ENCODE peak calls at places on chromosomes 3 and 15, in six cellular contexts. P is endothelial cell, T is kidney, Z is A549, U is foreskin fibroblast, I is foreskin keratinocyte. D is an unnamed sample.

GRCh38 chr3:53137835-53138446 is 7.7 kb upstream of the RFT1 start:
- DNase-seq in U (peak), I (no peak), P (no peak), T (no peak), Z (peak), D (no peak)

GRCh38 chr3:15361494-15362214 is 29.3 kb upstream of the SH3BP5 start:
- DNase-seq in T (no peak), P (no peak), U (peak), Z (no peak), I (peak), D (no peak)

GRCh38 chr15:82805994-82806406 is at the start of gene FSD2:
- DNase-seq in Z (no peak), P (no peak), T (no peak), I (no peak), U (no peak), D (no peak)

GRCh38 chr15:73959012-73959581 is 32.8 kb downstream of the LOXL1 start:
- DNase-seq in U (peak), I (no peak), T (no peak), P (no peak), Z (no peak), D (no peak)

GRCh38 chr3:77526573-77526972 is 486.7 kb downstream of the ROBO2 start:
- DNase-seq in T (no peak), P (no peak), U (no peak), I (no peak), Z (no peak), D (no peak)

GRCh38 chr3:39187372-39188155 is 4.8 kb downstream of the XIRP1 start:
- DNase-seq in Z (no peak), I (no peak), T (no peak), U (no peak), P (no peak), D (no peak)

GRCh38 chr3:103440539-103441113 is 1005.8 kb downstream of the ZPLD1 start:
- DNase-seq in T (no peak), Z (peak), U (no peak), P (no peak), I (no peak), D (no peak)

GRCh38 chr3:8622873-8623725 is 21.5 kb downstream of the SSUH2 start:
- DNase-seq in T (peak), I (no peak), P (peak), U (peak), Z (peak), D (peak)

GRCh38 chr3:2898591-2899353 is 211.4 kb downstream of the IL5RA start:
- DNase-seq in P (no peak), T (no peak), Z (no peak), I (no peak), U (no peak), D (no peak)

GRCh38 chr3:169389211-169389924 is 274.1 kb downstream of the MECOM start:
- DNase-seq in P (no peak), T (no peak), I (no peak), U (no peak), Z (no peak), D (no peak)

GRCh38 chr3:126746395-126747177 is 42.5 kb downstream of the CHCHD6 start:
- DNase-seq in T (no peak), I (no peak), P (no peak), Z (peak), U (peak), D (no peak)

GRCh38 chr15:66212471-66212870 is 41.1 kb downstream of the MEGF11 start:
- DNase-seq in U (no peak), I (no peak), Z (no peak), T (no peak), P (no peak), D (no peak)

GRCh38 chr3:48344867-48345507 is 11.5 kb upstream of the SPINK8 start:
- DNase-seq in T (no peak), I (no peak), Z (no peak), U (no peak), P (no peak), D (no peak)

GRCh38 chr3:52507359-52507758 is 12.2 kb downstream of the STAB1 start:
- DNase-seq in T (no peak), P (no peak), I (no peak), U (peak), Z (peak), D (no peak)

GRCh38 chr3:4839278-4839677 is 140.0 kb upstream of the BHLHE40 start:
- DNase-seq in T (no peak), P (no peak), I (no peak), U (no peak), Z (peak), D (no peak)

GRCh38 chr15:70519004-70519365 is 244.4 kb downstream of the UACA start:
- DNase-seq in I (no peak), Z (no peak), T (no peak), U (no peak), P (no peak), D (no peak)

GRCh38 chr3:10778492-10779292 is 37.3 kb upstream of the SLC6A11 start:
- DNase-seq in Z (no peak), U (no peak), I (no peak), T (no peak), P (no peak), D (no peak)

GRCh38 chr3:40780341-40780800 is 255.6 kb downstream of the ZNF621 start:
- DNase-seq in Z (no peak), T (peak), I (no peak), U (peak), P (peak), D (peak)

GRCh38 chr3:185734725-185735096 is 90.1 kb downstream of the IGF2BP2 start:
- DNase-seq in I (no peak), U (no peak), Z (no peak), P (no peak), T (no peak), D (no peak)

GRCh38 chr3:9932843-9933560 is 632 bp upstream of the CRELD1 start:
- DNase-seq in T (peak), Z (peak), P (peak), U (peak), I (peak), D (peak)

GRCh38 chr3:183151086-183151485 is 11.4 kb downstream of the LAMP3 start:
- DNase-seq in P (no peak), I (no peak), Z (no peak), U (no peak), T (no peak), D (no peak)

GRCh38 chr3:115325539-115325938 is 178.5 kb upstream of the ZBTB20 start:
- DNase-seq in T (no peak), I (no peak), U (peak), P (peak), Z (peak), D (peak)

GRCh38 chr3:27479816-27480543 is 4.2 kb downstream of the SLC4A7 start:
- DNase-seq in T (no peak), I (no peak), Z (no peak), P (no peak), U (no peak), D (no peak)

GRCh38 chr15:77915261-77915960 is 162.1 kb downstream of the TBC1D2B start:
- DNase-seq in P (no peak), I (no peak), U (no peak), T (no peak), Z (no peak), D (no peak)

GRCh38 chr3:11757441-11757875 is 89.2 kb downstream of the TAMM41 start:
- DNase-seq in T (no peak), U (peak), Z (peak), P (no peak), I (no peak), D (no peak)

GRCh38 chr15:88246666-88247446 is 9.7 kb downstream of the NTRK3 start:
- DNase-seq in P (peak), T (peak), I (no peak), Z (peak), U (peak), D (peak)

GRCh38 chr3:186679151-186679550 is 13.3 kb downstream of the HRG start:
- DNase-seq in I (no peak), P (no peak), U (no peak), T (no peak), Z (no peak), D (no peak)

GRCh38 chr3:40915346-40915865 is 283.9 kb upstream of the CTNNB1 start:
- DNase-seq in Z (no peak), I (no peak), T (no peak), U (no peak), P (no peak), D (no peak)

GRCh38 chr3:134839990-134840389 is 44.9 kb downstream of the EPHB1 start:
- DNase-seq in U (no peak), Z (no peak), T (no peak), P (no peak), I (no peak), D (no peak)

GRCh38 chr3:183478501-183478900 is 50.1 kb upstream of the MCF2L2 start:
- DNase-seq in U (no peak), Z (no peak), P (no peak), I (no peak), T (no peak), D (no peak)

GRCh38 chr3:38254872-38255271 is 10.7 kb upstream of the SLC22A13 start:
- DNase-seq in T (no peak), I (no peak), U (no peak), P (no peak), Z (no peak), D (no peak)

GRCh38 chr15:70192041-70192440 is 94.3 kb upstream of the TLE3 start:
- DNase-seq in T (no peak), Z (no peak), U (no peak), I (no peak), P (no peak), D (no peak)

GRCh38 chr15:47410243-47410642 is 307.1 kb upstream of the SEMA6D start:
- DNase-seq in I (no peak), U (no peak), Z (no peak), P (no peak), T (no peak), D (no peak)

GRCh38 chr3:10729439-10729838 is 86.6 kb upstream of the SLC6A11 start:
- DNase-seq in Z (no peak), T (no peak), I (no peak), P (no peak), U (no peak), D (no peak)

GRCh38 chr15:88470625-88471372 is 3.3 kb downstream of the MRPS11 start:
- DNase-seq in P (no peak), U (no peak), Z (no peak), I (no peak), T (no peak), D (no peak)

GRCh38 chr3:60009931-60010478 is 960.2 kb upstream of the CFAP20DC start:
- DNase-seq in U (no peak), P (no peak), Z (no peak), I (no peak), T (no peak), D (no peak)

GRCh38 chr15:82146990-82147461 is 101.2 kb upstream of the MEX3B start:
- DNase-seq in U (peak), I (peak), P (no peak), Z (peak), T (no peak), D (no peak)

GRCh38 chr3:125203731-125204130 is 8.8 kb downstream of the SLC12A8 start:
- DNase-seq in Z (no peak), I (no peak), P (no peak), U (no peak), T (no peak), D (no peak)

GRCh38 chr3:125206934-125207333 is 5.6 kb downstream of the SLC12A8 start:
- DNase-seq in I (no peak), Z (no peak), T (no peak), P (no peak), U (no peak), D (no peak)

GRCh38 chr3:125207949-125208568 is 4.5 kb downstream of the SLC12A8 start:
- DNase-seq in U (no peak), I (no peak), P (no peak), Z (no peak), T (no peak), D (no peak)

GRCh38 chr3:125211523-125212095 is 939 bp downstream of the SLC12A8 start:
- DNase-seq in T (no peak), P (no peak), Z (no peak), I (no peak), U (no peak), D (no peak)

DNA sequence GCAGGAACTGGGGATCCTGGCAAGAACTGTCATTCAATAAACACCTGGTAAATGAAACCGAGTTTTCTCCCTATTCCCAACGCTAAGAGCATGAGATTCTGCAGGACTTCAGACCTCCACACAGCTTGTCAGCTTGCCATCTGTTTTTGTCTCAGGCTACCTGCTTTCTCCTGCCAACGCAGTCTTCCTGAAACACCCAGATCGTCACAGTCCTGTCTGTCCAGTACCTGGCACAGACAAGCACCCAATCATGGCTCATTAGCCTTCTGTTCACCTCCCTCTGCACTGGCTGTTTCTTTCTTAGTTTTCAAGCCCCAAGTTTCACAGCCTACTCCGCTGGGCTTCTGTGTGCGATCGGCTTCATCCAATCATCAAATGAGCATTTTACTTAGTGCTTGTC is 5.0 kb downstream of the SLC12A8 start:
- DNase-seq in I (no peak), P (no peak), T (no peak), Z (no peak), U (no peak), D (no peak)
- TF ChIP-seq CTCF in I (no peak), P (no peak), T (no peak), Z (no peak), U (no peak), D (no peak)

GRCh38 chr3:173553635-173554280 is 156.2 kb downstream of the NLGN1 start:
- DNase-seq in P (peak), U (peak), I (peak), T (no peak), Z (peak), D (peak)
- TF ChIP-seq CTCF in P (peak), U (peak), I (peak), T (peak), Z (peak), D (peak)

GRCh38 chr3:13570391-13571194 is 21.7 kb downstream of the FBLN2 start:
- DNase-seq in Z (peak), P (no peak), I (no peak), T (no peak), U (no peak), D (no peak)
- TF ChIP-seq CTCF in Z (no peak), P (no peak), I (no peak), T (no peak), U (no peak), D (no peak)

GRCh38 chr3:188037116-188037718 is 116.7 kb upstream of the LPP start:
- DNase-seq in U (peak), Z (peak), P (peak), T (no peak), I (peak), D (no peak)
- TF ChIP-seq CTCF in U (peak), Z (peak), P (peak), T (peak), I (peak), D (peak)

GRCh38 chr3:43838877-43839276 is 148.1 kb downstream of the ABHD5 start:
- DNase-seq in P (no peak), I (no peak), U (no peak), T (no peak), Z (peak), D (no peak)
- TF ChIP-seq CTCF in P (no peak), I (peak), U (no peak), T (peak), Z (no peak), D (no peak)

DNA sequence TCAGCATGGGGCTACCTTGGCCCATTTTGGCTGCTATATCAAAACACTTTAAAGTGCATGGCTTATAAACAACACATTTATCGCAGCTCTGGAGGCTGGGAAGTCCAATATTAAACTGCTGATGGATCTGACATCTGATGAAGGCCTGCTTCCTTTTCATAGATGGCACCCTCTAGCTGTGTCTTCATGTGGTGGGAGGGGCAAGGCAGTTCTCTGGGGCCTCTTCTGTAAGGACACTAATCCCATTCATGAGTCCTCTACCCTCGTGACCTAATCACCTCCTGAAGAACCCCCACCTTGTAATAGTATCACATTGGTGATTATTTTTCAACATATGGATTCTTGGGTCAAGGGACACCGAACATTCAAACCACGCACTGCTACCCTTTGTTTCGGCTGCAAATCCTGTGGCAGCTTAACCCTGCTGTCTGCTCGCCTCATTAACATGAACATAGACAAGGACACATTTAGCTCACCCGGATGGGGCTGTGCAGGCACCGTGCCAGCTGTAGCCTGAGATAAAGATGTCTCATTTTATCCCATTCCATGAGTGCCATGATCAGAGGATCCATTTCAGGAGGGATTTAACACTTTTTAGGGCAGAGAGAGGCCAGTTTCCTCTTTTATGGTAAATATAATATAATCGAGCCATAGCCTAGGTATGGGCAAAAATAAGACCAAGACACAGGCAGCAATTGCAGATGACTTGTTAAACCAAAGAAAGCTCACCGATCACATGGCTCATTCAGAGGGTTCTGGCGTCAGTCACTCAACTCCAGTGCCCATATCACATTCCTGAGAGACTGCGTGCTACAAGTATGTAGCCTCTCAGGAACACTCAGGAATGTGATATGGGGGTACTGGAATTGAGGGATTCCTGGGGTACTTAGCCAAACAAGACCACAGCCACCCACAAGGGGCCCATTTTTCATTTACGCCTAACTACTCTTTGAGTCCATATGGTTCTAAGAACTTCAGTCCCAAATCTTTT is 251.1 kb upstream of the ST8SIA2 start:
- DNase-seq in I (no peak), T (no peak), Z (no peak), P (no peak), U (no peak), D (no peak)
- TF ChIP-seq CTCF in I (no peak), T (no peak), Z (no peak), P (no peak), U (no peak), D (no peak)

GRCh38 chr3:57179580-57180410 is 14.6 kb upstream of the IL17RD start:
- DNase-seq in T (no peak), U (peak), I (no peak), P (no peak), Z (peak), D (no peak)
- TF ChIP-seq CTCF in T (peak), U (peak), I (peak), P (no peak), Z (peak), D (peak)

GRCh38 chr15:26890451-26890850 is 23.6 kb downstream of the GABRA5 start:
- DNase-seq in T (no peak), P (no peak), U (no peak), Z (no peak), I (no peak), D (no peak)

GRCh38 chr15:26892119-26892518 is 25.3 kb downstream of the GABRA5 start:
- DNase-seq in I (no peak), U (no peak), T (no peak), Z (no peak), P (no peak), D (no peak)

GRCh38 chr15:26892678-26893077 is 25.8 kb downstream of the GABRA5 start:
- DNase-seq in T (no peak), I (no peak), U (no peak), Z (no peak), P (no peak), D (no peak)

GRCh38 chr15:26890988-26891387 is 24.1 kb downstream of the GABRA5 start:
- DNase-seq in I (no peak), U (no peak), P (no peak), Z (no peak), T (no peak), D (no peak)

DNA sequence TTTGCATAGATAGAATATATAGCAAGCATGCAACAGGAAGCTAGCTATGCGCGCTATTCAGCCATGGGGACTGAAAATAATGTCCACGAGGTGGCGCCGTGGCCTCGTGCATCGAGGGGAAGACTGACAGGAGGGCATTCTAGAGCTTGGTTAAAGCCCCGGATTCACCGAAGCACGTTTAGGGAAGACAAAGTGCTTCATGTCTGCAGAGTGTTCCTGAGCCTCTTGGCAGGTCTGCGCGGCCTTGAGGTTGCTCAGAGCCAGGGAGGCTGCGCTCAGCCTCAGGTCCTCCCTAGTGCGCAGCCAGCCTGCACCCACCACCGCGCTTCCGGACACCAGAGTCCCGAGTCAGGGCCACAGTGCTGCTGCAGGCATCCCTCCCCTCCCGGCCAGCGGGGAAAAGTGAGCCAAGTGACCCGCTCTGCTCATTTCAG is 24.6 kb downstream of the GABRA5 start:
- DNase-seq in Z (peak), U (peak), I (peak), T (peak), P (peak), D (peak)
- TF ChIP-seq CTCF in Z (peak), U (peak), I (peak), T (peak), P (peak), D (peak)

DNA sequence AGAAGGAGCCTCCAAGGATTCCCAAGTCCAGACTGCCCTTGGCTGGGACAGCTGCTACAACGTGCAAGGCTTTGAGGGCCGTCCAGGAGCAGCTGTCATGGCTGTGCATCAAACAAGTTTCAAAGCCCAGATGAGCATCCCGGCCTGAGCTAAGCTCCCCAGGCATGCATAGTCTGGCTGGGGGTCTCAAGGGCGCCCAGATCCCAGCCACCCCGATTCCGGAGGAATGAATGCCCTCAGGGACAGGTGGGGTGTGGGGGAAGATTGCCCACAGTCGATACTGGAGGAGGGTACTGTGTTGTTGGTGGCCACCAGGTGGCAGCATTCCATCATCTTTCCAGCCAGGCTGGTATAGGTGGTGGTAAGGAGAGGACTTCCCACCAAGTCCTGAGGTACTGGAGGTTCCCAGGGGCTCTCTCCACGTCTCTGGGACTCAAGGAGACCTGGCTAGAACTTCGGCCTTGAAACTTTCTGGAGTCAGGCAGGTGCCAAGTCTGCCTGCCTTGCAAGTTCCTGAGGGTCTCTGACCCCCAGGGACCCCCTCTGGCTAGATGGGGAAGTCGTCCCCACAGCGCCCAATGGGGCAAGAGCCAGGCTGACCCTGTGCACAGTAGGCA is 32.8 kb downstream of the RBM5 start:
- DNase-seq in U (peak), Z (peak), P (peak), I (peak), T (peak), D (peak)
- TF ChIP-seq CTCF in U (peak), Z (peak), P (peak), I (peak), T (peak), D (peak)

D was measured in neural crest cell.